ENCODE peak calls at places on chromosomes 6 and 20, in five cellular contexts. Z is HFFc6; B is stimulated activated CD8-positive, alpha-beta memory T cell treated with anti-CD3 and anti-CD28 coated beads, Interleukin-4, amount 100 ng/mL, for 1 hour; J is HEK293T; T is adipocyte. M is an unnamed sample.

GRCh38 chr20:41166201-41167117 is 29.1 kb downstream of the PLCG1 start:
- DNase-seq in Z (no peak), B (no peak), J (no peak), T (no peak), M (no peak)

GRCh38 chr20:13220857-13221297 is at the start of gene ISM1:
- DNase-seq in Z (no peak), B (peak), J (peak), T (peak), M (no peak)

GRCh38 chr20:40506567-40506966 is 182.5 kb downstream of the MAFB start:
- DNase-seq in Z (no peak), B (no peak), J (no peak), T (peak), M (peak)

GRCh38 chr6:156775717-156776116 is 1.5 kb upstream of the ARID1B start:
- DNase-seq in Z (no peak), B (no peak), J (no peak), T (no peak), M (no peak)

GRCh38 chr20:21512634-21513180 is 1.2 kb downstream of the NKX2-2 start:
- DNase-seq in Z (no peak), B (no peak), J (no peak), T (no peak), M (no peak)

GRCh38 chr20:17648782-17649730 is 33.0 kb downstream of the RRBP1 start:
- DNase-seq in Z (no peak), B (no peak), J (peak), T (peak), M (no peak)

GRCh38 chr6:135600086-135600702 is 102.7 kb upstream of the AHI1 start:
- DNase-seq in Z (no peak), B (no peak), J (no peak), T (no peak), M (no peak)

GRCh38 chr20:539848-540247 is 3.7 kb downstream of the CSNK2A1 start:
- DNase-seq in Z (peak), B (no peak), J (no peak), T (peak), M (peak)

GRCh38 chr20:7650481-7650880 is 289.8 kb downstream of the HAO1 start:
- DNase-seq in Z (no peak), B (no peak), J (no peak), T (peak), M (peak)

GRCh38 chr6:151425561-151425960 is 26.4 kb downstream of the RMND1 start:
- DNase-seq in Z (no peak), B (no peak), J (no peak), T (no peak), M (no peak)

GRCh38 chr6:18958146-18958545 is 571.0 kb downstream of the RNF144B start:
- DNase-seq in Z (no peak), B (no peak), J (no peak), T (no peak), M (no peak)

GRCh38 chr6:41027799-41028617 is 11.0 kb downstream of the UNC5CL start:
- DNase-seq in Z (peak), B (peak), J (peak), T (peak), M (peak)

GRCh38 chr6:110628330-110628729 is 151.9 kb upstream of the SLC22A16 start:
- DNase-seq in Z (peak), B (no peak), J (no peak), T (peak), M (peak)

GRCh38 chr20:41213150-41213820 is 75.9 kb downstream of the PLCG1 start:
- DNase-seq in Z (peak), B (no peak), J (no peak), T (peak), M (no peak)

GRCh38 chr6:36733300-36733699 is 35.7 kb downstream of the RAB44 start:
- DNase-seq in Z (no peak), B (no peak), J (no peak), T (no peak), M (no peak)

GRCh38 chr6:100462990-100463684 is 1.6 kb downstream of the SIM1 start:
- DNase-seq in Z (no peak), B (no peak), J (no peak), T (no peak), M (no peak)

GRCh38 chr6:760982-761955 is 68.3 kb upstream of the EXOC2 start:
- DNase-seq in Z (no peak), B (no peak), J (no peak), T (no peak), M (no peak)

GRCh38 chr6:43396408-43397149 is 27.1 kb upstream of the ZNF318 start:
- DNase-seq in Z (no peak), B (no peak), J (no peak), T (no peak), M (no peak)

GRCh38 chr6:156741287-156742073 is 35.7 kb upstream of the ARID1B start:
- DNase-seq in Z (no peak), B (no peak), J (no peak), T (no peak), M (no peak)

GRCh38 chr6:144931172-144932035 is 646.3 kb downstream of the UTRN start:
- DNase-seq in Z (peak), B (peak), J (peak), T (peak), M (peak)

GRCh38 chr6:25699649-25700048 is 47.6 kb downstream of the SCGN start:
- DNase-seq in Z (no peak), B (no peak), J (no peak), T (no peak), M (no peak)

GRCh38 chr6:43247115-43247999 is 4.1 kb downstream of the TTBK1 start:
- DNase-seq in Z (no peak), B (peak), J (peak), T (peak), M (no peak)

GRCh38 chr6:122107256-122107655 is 292.2 kb upstream of the HSF2 start:
- DNase-seq in Z (no peak), B (no peak), J (no peak), T (no peak), M (no peak)

GRCh38 chr20:40775747-40776146 is 86.7 kb upstream of the MAFB start:
- DNase-seq in Z (no peak), B (no peak), J (no peak), T (no peak), M (no peak)

GRCh38 chr20:32112862-32113261 is 3.3 kb downstream of the TM9SF4 start:
- DNase-seq in Z (no peak), B (no peak), J (no peak), T (no peak), M (no peak)

GRCh38 chr20:3003416-3003815 is 40.0 kb upstream of the GNRH2 start:
- DNase-seq in Z (no peak), B (no peak), J (no peak), T (no peak), M (no peak)

GRCh38 chr20:44142416-44142815 is 44.6 kb downstream of the JPH2 start:
- DNase-seq in Z (no peak), B (no peak), J (no peak), T (peak), M (peak)

GRCh38 chr20:46217583-46217982 is 90.7 kb downstream of the CDH22 start:
- DNase-seq in Z (no peak), B (no peak), J (no peak), T (no peak), M (no peak)

GRCh38 chr6:169035381-169036280 is 218.0 kb downstream of the THBS2 start:
- DNase-seq in Z (peak), B (no peak), J (no peak), T (peak), M (peak)

GRCh38 chr6:1525364-1526038 is 84.2 kb upstream of the FOXC1 start:
- DNase-seq in Z (no peak), B (no peak), J (no peak), T (no peak), M (peak)

GRCh38 chr20:44848254-44849015 is 37.1 kb upstream of the YWHAB start:
- DNase-seq in Z (no peak), B (no peak), J (no peak), T (no peak), M (no peak)

M was measured in AG10803.